ENCODE peak calls at places on chromosomes 4 and X, in six cellular contexts. One of them, this sample, is unnamed.

GRCh38 chr4:19971829-19972228 is 279.9 kb upstream of the SLIT2 start:
- DNase-seq in stimulated activated CD8-positive, alpha-beta memory T cell treated with anti-CD3 and anti-CD28 coated beads, Interleukin-4, amount 100 ng/mL, for 1 hour: no peak
- DNase-seq in brain pericyte: no peak
- DNase-seq in heart left ventricle: no peak
- DNase-seq in MCF 10A: peak; percentile 27
- DNase-seq in ELF-1: no peak
- DNase-seq in this sample: no peak

GRCh38 chr4:150768492-150768891 is 186.5 kb downstream of the MAB21L2 start:
- DNase-seq in ELF-1: no peak
- DNase-seq in stimulated activated CD8-positive, alpha-beta memory T cell treated with anti-CD3 and anti-CD28 coated beads, Interleukin-4, amount 100 ng/mL, for 1 hour: no peak
- DNase-seq in MCF 10A: no peak
- DNase-seq in heart left ventricle: no peak
- DNase-seq in brain pericyte: no peak
- DNase-seq in this sample: no peak

GRCh38 chr4:2393353-2394270 is 24.8 kb downstream of the ZFYVE28 start:
- DNase-seq in heart left ventricle: no peak
- DNase-seq in ELF-1: no peak
- DNase-seq in brain pericyte: no peak
- DNase-seq in stimulated activated CD8-positive, alpha-beta memory T cell treated with anti-CD3 and anti-CD28 coated beads, Interleukin-4, amount 100 ng/mL, for 1 hour: no peak
- DNase-seq in MCF 10A: no peak
- DNase-seq in this sample: no peak

GRCh38 chr4:40211224-40212185 is 14.7 kb downstream of the RHOH start:
- DNase-seq in stimulated activated CD8-positive, alpha-beta memory T cell treated with anti-CD3 and anti-CD28 coated beads, Interleukin-4, amount 100 ng/mL, for 1 hour: no peak
- DNase-seq in ELF-1: no peak
- DNase-seq in heart left ventricle: no peak
- DNase-seq in MCF 10A: no peak
- DNase-seq in brain pericyte: no peak
- DNase-seq in this sample: no peak

GRCh38 chrX:30888526-30889146 is 418 bp downstream of the TAB3 start:
- DNase-seq in MCF 10A: peak; percentile 18
- DNase-seq in heart left ventricle: no peak
- DNase-seq in ELF-1: peak; percentile 40
- DNase-seq in brain pericyte: no peak
- DNase-seq in stimulated activated CD8-positive, alpha-beta memory T cell treated with anti-CD3 and anti-CD28 coated beads, Interleukin-4, amount 100 ng/mL, for 1 hour: no peak
- DNase-seq in this sample: no peak

GRCh38 chrX:54358424-54359211 is 772 bp upstream of the WNK3 start:
- DNase-seq in stimulated activated CD8-positive, alpha-beta memory T cell treated with anti-CD3 and anti-CD28 coated beads, Interleukin-4, amount 100 ng/mL, for 1 hour: no peak
- DNase-seq in brain pericyte: peak; percentile 61
- DNase-seq in MCF 10A: no peak
- DNase-seq in ELF-1: peak; percentile 97
- DNase-seq in heart left ventricle: peak; percentile 37
- DNase-seq in this sample: peak; percentile 82

GRCh38 chr4:140256335-140256734 is 102.4 kb upstream of the MAML3 start:
- DNase-seq in heart left ventricle: no peak
- DNase-seq in ELF-1: no peak
- DNase-seq in stimulated activated CD8-positive, alpha-beta memory T cell treated with anti-CD3 and anti-CD28 coated beads, Interleukin-4, amount 100 ng/mL, for 1 hour: no peak
- DNase-seq in brain pericyte: no peak
- DNase-seq in MCF 10A: peak; percentile 60
- DNase-seq in this sample: no peak

GRCh38 chr4:113759696-113760093 is 1.8 kb downstream of the CAMK2D start:
- DNase-seq in heart left ventricle: no peak
- DNase-seq in ELF-1: no peak
- DNase-seq in MCF 10A: peak; percentile 45
- DNase-seq in brain pericyte: no peak
- DNase-seq in stimulated activated CD8-positive, alpha-beta memory T cell treated with anti-CD3 and anti-CD28 coated beads, Interleukin-4, amount 100 ng/mL, for 1 hour: no peak
- DNase-seq in this sample: peak; percentile 18

GRCh38 chr4:4913147-4913561 is 53.7 kb downstream of the MSX1 start:
- DNase-seq in MCF 10A: no peak
- DNase-seq in stimulated activated CD8-positive, alpha-beta memory T cell treated with anti-CD3 and anti-CD28 coated beads, Interleukin-4, amount 100 ng/mL, for 1 hour: no peak
- DNase-seq in ELF-1: no peak
- DNase-seq in heart left ventricle: peak; percentile 40
- DNase-seq in brain pericyte: no peak
- DNase-seq in this sample: no peak

GRCh38 chr4:26885912-26886274 is 25.3 kb downstream of the STIM2 start:
- DNase-seq in heart left ventricle: no peak
- DNase-seq in ELF-1: no peak
- DNase-seq in brain pericyte: no peak
- DNase-seq in stimulated activated CD8-positive, alpha-beta memory T cell treated with anti-CD3 and anti-CD28 coated beads, Interleukin-4, amount 100 ng/mL, for 1 hour: no peak
- DNase-seq in MCF 10A: no peak
- DNase-seq in this sample: peak; percentile 40

GRCh38 chr4:156344397-156344796 is 390.7 kb upstream of the CTSO start:
- DNase-seq in ELF-1: no peak
- DNase-seq in stimulated activated CD8-positive, alpha-beta memory T cell treated with anti-CD3 and anti-CD28 coated beads, Interleukin-4, amount 100 ng/mL, for 1 hour: no peak
- DNase-seq in heart left ventricle: no peak
- DNase-seq in brain pericyte: no peak
- DNase-seq in MCF 10A: no peak
- DNase-seq in this sample: no peak